ENCODE peak calls at places on chromosomes 5 and 9, in five cellular contexts. H, Y, P, M and F are unnamed samples.

GRCh38 chr5:77498952-77499351 is 6.8 kb upstream of the WDR41 start:
- DNase-seq in M (no peak), H (no peak), Y (no peak), P (no peak), F (no peak)

GRCh38 chr5:79802404-79802803 is 112.8 kb downstream of the CMYA5 start:
- DNase-seq in Y (no peak), M (no peak), H (no peak), P (no peak), F (no peak)

GRCh38 chr5:53425598-53426516 is 54.6 kb upstream of the FST start:
- DNase-seq in P (no peak), M (peak), H (peak), Y (peak), F (peak)

GRCh38 chr5:4020386-4020785 is 424.8 kb downstream of the IRX1 start:
- DNase-seq in H (no peak), P (no peak), Y (no peak), M (no peak), F (no peak)

GRCh38 chr5:36435516-36435915 is 133.8 kb upstream of the RANBP3L start:
- DNase-seq in Y (no peak), H (no peak), M (no peak), P (no peak), F (no peak)

GRCh38 chr9:133103183-133103986 is 17.7 kb downstream of the RALGDS start:
- DNase-seq in M (no peak), H (peak), P (no peak), Y (peak), F (peak)

GRCh38 chr5:168218746-168219145 is 72.7 kb upstream of the WWC1 start:
- DNase-seq in Y (no peak), M (no peak), H (no peak), P (no peak), F (no peak)

GRCh38 chr5:172688735-172689572 is 47.9 kb downstream of the NEURL1B start:
- DNase-seq in Y (no peak), H (no peak), P (no peak), M (no peak), F (no peak)

GRCh38 chr5:78927657-78928282 is 57.3 kb downstream of the ARSB start:
- DNase-seq in P (no peak), H (no peak), M (peak), Y (peak), F (peak)

GRCh38 chr5:10018670-10019069 is 231.0 kb downstream of the ATPSCKMT start:
- DNase-seq in H (no peak), M (no peak), P (no peak), Y (no peak), F (no peak)

GRCh38 chr5:135156715-135157404 is 122.8 kb upstream of the PITX1 start:
- DNase-seq in P (no peak), M (no peak), Y (peak), H (no peak), F (no peak)

GRCh38 chr5:142156839-142157463 is 48.4 kb downstream of the NDFIP1 start:
- DNase-seq in P (no peak), H (no peak), Y (no peak), M (no peak), F (peak)

GRCh38 chr9:136324501-136325300 is 2.6 kb upstream of the GPSM1 start:
- DNase-seq in P (no peak), H (peak), M (no peak), Y (no peak), F (no peak)

GRCh38 chr5:118553662-118554061 is 434.7 kb downstream of the DTWD2 start:
- DNase-seq in M (no peak), Y (no peak), H (no peak), P (no peak), F (no peak)

GRCh38 chr5:367358-368130 is 46.0 kb downstream of the AHRR start:
- DNase-seq in Y (no peak), H (no peak), M (no peak), P (no peak), F (no peak)

DNA sequence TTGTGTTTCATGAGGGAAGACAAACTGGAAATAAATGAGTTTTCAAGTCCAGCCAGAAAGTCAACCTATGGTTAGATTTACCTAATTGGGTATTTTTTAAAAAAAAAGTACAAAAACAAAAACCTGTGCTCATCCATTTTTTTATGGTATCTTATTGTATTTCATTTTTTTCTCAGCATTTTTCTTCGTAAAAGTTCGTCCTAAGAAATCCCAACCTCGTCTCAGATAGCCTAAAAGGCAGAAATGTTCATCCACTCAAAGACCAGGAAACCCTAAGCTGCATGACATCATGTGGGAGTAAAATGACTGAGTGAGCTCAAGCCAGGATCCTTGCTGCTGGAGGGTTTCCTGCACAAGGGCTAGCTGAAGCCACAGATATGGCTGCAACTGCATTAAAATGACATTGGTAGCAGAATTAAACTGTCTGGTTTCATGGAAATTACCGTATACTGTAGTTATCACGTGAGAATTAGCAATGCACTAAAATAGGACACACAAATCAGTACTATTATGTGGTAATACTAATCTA is 70.4 kb downstream of the NFIB start:
- DNase-seq in P (no peak), M (no peak), Y (no peak), H (no peak), F (no peak)
- TF ChIP-seq REST in P (no peak), M (no peak), Y (no peak), H (no peak), F (no peak)

GRCh38 chr9:23232831-23233230 is 593.2 kb downstream of the ELAVL2 start:
- DNase-seq in M (no peak), P (no peak), H (no peak), Y (no peak), F (peak)

DNA sequence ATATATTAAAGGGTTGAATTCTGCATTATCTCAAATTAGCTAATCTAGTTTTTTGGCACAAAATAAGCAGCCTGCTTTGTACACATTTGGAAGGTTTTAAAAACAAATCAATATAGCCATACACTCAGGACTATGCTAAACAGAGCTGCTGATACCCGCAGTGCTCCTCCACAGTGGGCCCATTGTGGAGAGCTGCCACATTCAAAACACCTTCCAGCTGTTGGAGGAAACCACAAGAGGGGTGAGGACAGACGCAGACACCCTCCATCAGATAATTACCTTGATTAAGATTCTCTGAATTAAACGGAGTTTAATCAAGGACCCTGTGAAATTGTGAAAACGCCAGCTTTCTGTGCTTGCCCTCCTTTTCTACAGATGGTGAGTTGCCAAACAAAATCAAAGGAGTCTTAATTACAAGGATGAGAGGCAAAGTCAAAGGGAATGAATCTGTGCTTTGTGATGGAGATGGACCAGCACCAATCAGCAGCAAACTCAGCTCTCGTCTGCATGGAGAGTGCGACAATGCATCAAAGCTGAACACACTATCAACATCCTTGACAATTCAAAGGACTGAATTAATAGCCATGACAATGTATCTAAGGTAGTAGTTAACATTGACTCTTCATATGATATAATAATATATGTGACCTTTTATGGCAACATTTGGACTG is 596.1 kb downstream of the ELAVL2 start:
- DNase-seq in P (no peak), Y (no peak), M (no peak), H (no peak), F (peak)
- TF ChIP-seq EZH2 in P (no peak), Y (no peak), M (no peak), H (no peak), F (no peak)

DNA sequence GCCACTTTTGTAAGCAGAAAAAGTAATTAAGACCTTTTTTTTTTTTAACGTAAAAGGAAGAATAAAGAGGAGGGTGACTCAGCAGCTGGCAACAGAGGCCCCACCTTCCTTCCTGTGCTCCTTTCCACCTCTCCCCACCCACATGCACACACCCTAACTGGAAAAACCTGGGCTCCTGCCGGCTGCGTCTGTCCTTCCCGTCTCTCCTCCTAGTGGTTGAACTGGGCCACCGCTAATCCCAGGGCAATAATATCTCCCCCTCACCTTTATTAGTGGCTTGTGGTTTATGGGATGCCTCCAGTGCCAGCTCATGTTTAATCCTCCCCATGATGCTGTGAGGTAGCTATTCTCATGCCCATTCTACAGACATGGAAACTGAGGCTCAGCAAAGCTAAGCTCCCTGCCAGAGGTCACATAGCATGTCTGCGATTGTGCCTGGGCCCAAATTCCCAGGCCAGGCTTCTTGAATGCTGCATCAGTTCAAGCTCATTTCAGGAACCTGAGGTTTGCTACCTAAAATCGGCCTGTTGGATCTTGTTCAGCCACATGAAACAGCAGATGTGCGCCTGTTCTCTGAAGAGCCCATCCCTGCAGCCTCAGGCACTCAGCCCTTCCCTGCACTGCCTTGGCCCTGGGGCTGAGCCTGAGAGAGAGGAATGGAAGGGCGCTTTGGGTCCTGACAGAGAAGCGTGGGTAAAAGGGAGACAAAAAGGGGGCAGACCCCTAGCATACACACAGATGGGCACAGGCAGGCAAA is 61.0 kb upstream of the IL17B start:
- DNase-seq in P (no peak), M (peak), Y (peak), H (peak), F (peak)
- TF ChIP-seq POLR2AphosphoS5 in P (no peak), M (peak), Y (no peak), H (peak), F (no peak)

GRCh38 chr9:4620881-4621555 is 41.1 kb upstream of the PLPP6 start:
- DNase-seq in M (no peak), P (no peak), H (no peak), Y (no peak), F (peak)
- TF ChIP-seq REST in M (no peak), P (no peak), H (no peak), Y (no peak), F (no peak)

GRCh38 chr5:2726366-2726765 is 25.1 kb downstream of the IRX2 start:
- DNase-seq in P (no peak), H (no peak), Y (no peak), M (no peak), F (no peak)

GRCh38 chr5:2722901-2723300 is 28.6 kb downstream of the IRX2 start:
- DNase-seq in M (no peak), P (no peak), H (no peak), Y (no peak), F (no peak)

GRCh38 chr5:2724831-2725230 is 26.6 kb downstream of the IRX2 start:
- DNase-seq in P (no peak), H (no peak), Y (no peak), M (no peak), F (no peak)

GRCh38 chr5:2725957-2726356 is 25.5 kb downstream of the IRX2 start:
- DNase-seq in Y (no peak), P (no peak), M (no peak), H (no peak), F (no peak)

GRCh38 chr5:2724031-2724581 is 27.4 kb downstream of the IRX2 start:
- DNase-seq in M (no peak), H (no peak), Y (no peak), P (no peak), F (no peak)
- TF ChIP-seq EZH2 in M (no peak), H (no peak), Y (no peak), P (no peak), F (no peak)

GRCh38 chr5:146880985-146881384 is 2.4 kb upstream of the PPP2R2B start:
- DNase-seq in Y (no peak), H (no peak), M (no peak), P (no peak), F (no peak)

GRCh38 chr5:146883496-146883895 is 4.9 kb upstream of the PPP2R2B start:
- DNase-seq in H (no peak), M (no peak), Y (no peak), P (no peak), F (no peak)

GRCh38 chr5:146877178-146877681 is 1.3 kb downstream of the PPP2R2B start:
- DNase-seq in H (no peak), P (no peak), M (no peak), Y (no peak), F (peak)

GRCh38 chr5:146877783-146878470 is 630 bp downstream of the PPP2R2B start:
- DNase-seq in M (no peak), Y (no peak), P (no peak), H (no peak), F (peak)

GRCh38 chr5:146878471-146879172 is at the start of gene PPP2R2B:
- DNase-seq in H (no peak), M (no peak), Y (no peak), P (no peak), F (peak)
- TF ChIP-seq POLR2AphosphoS5 in H (no peak), M (no peak), Y (no peak), P (no peak), F (peak)

DNA sequence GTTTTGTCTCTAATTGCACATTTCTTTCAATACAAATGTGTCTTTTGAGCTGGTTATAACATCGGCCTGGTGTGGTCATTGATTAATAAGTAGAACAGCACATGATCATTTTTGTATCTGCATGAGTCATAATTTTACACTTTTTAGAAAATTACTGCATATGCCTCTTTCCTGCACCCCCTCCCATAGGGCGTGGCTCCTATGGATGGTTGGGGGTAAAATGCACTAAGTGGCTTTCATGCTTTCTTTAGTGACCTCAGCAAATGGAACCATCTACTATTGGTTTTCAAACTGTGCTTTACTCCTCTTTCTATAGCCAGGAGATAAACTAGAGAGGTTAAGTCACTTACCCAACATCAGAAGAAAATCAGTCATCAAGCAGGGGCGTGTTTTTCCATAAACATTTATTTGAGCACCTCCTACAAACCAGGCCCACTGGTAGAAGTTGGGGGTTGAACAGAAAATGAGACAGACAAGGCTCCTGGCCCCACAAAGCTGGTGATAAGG is 3.8 kb downstream of the ANXA6 start:
- DNase-seq in Y (no peak), H (no peak), P (no peak), M (no peak), F (no peak)
- TF ChIP-seq REST in Y (no peak), H (no peak), P (no peak), M (no peak), F (no peak)

GRCh38 chr9:93826209-93826608 is 128.9 kb downstream of the BARX1 start:
- DNase-seq in H (no peak), M (no peak), P (no peak), Y (no peak), F (peak)
- TF ChIP-seq EZH2 in H (no peak), M (no peak), P (no peak), Y (no peak), F (no peak)